ENCODE peak calls at places on chromosomes 11 and 22, in ten cellular contexts. One of them, this sample, is unnamed.
A peak's percentile ranks its signal among the peaks of the same experiment; 100 is the strongest.

GRCh38 chr11:45660717-45661416 is 4.6 kb downstream of the CHST1 start:
- DNase-seq in fibroblast of the aortic adventitia: no peak
- DNase-seq in heart left ventricle: no peak
- DNase-seq in activated CD8-positive, alpha-beta memory T cell treated with anti-CD3 and anti-CD28 coated beads for 48 hours: no peak
- DNase-seq in amniotic stem cell: no peak
- DNase-seq in nephron progenitor cell: no peak
- DNase-seq in AG20443: no peak
- DNase-seq in GM23338: peak; percentile 55
- DNase-seq in stimulated activated CD4-positive, alpha-beta T cell treated with anti-CD3 and anti-CD28 coated beads, Interleukin-4, amount 100 ng/mL, for 48 hours: no peak
- DNase-seq in NK-92 treated with Interleukin-12 subunit alpha and Interleukin-12 subunit beta, amount 100 ng/mL, for 24 hours: no peak
- DNase-seq in this sample: no peak

GRCh38 chr11:15692739-15693138 is 578.0 kb downstream of the INSC start:
- DNase-seq in AG20443: no peak
- DNase-seq in stimulated activated CD4-positive, alpha-beta T cell treated with anti-CD3 and anti-CD28 coated beads, Interleukin-4, amount 100 ng/mL, for 48 hours: no peak
- DNase-seq in activated CD8-positive, alpha-beta memory T cell treated with anti-CD3 and anti-CD28 coated beads for 48 hours: no peak
- DNase-seq in GM23338: no peak
- DNase-seq in nephron progenitor cell: no peak
- DNase-seq in heart left ventricle: no peak
- DNase-seq in NK-92 treated with Interleukin-12 subunit alpha and Interleukin-12 subunit beta, amount 100 ng/mL, for 24 hours: peak; percentile 42
- DNase-seq in amniotic stem cell: no peak
- DNase-seq in fibroblast of the aortic adventitia: no peak
- DNase-seq in this sample: no peak

GRCh38 chr11:61480936-61481335 is 27.6 kb upstream of the LRRC10B start:
- DNase-seq in GM23338: peak; percentile 91
- DNase-seq in fibroblast of the aortic adventitia: no peak
- DNase-seq in NK-92 treated with Interleukin-12 subunit alpha and Interleukin-12 subunit beta, amount 100 ng/mL, for 24 hours: no peak
- DNase-seq in heart left ventricle: peak; percentile 46
- DNase-seq in stimulated activated CD4-positive, alpha-beta T cell treated with anti-CD3 and anti-CD28 coated beads, Interleukin-4, amount 100 ng/mL, for 48 hours: no peak
- DNase-seq in nephron progenitor cell: peak; percentile 89
- DNase-seq in AG20443: no peak
- DNase-seq in activated CD8-positive, alpha-beta memory T cell treated with anti-CD3 and anti-CD28 coated beads for 48 hours: no peak
- DNase-seq in amniotic stem cell: no peak
- DNase-seq in this sample: no peak

GRCh38 chr11:73473252-73473651 is 97.1 kb downstream of the RELT start:
- DNase-seq in AG20443: no peak
- DNase-seq in NK-92 treated with Interleukin-12 subunit alpha and Interleukin-12 subunit beta, amount 100 ng/mL, for 24 hours: no peak
- DNase-seq in stimulated activated CD4-positive, alpha-beta T cell treated with anti-CD3 and anti-CD28 coated beads, Interleukin-4, amount 100 ng/mL, for 48 hours: no peak
- DNase-seq in nephron progenitor cell: no peak
- DNase-seq in heart left ventricle: no peak
- DNase-seq in GM23338: no peak
- DNase-seq in fibroblast of the aortic adventitia: no peak
- DNase-seq in activated CD8-positive, alpha-beta memory T cell treated with anti-CD3 and anti-CD28 coated beads for 48 hours: no peak
- DNase-seq in amniotic stem cell: no peak
- DNase-seq in this sample: no peak

GRCh38 chr22:50015451-50016307 is 3.1 kb upstream of the IL17REL start:
- DNase-seq in NK-92 treated with Interleukin-12 subunit alpha and Interleukin-12 subunit beta, amount 100 ng/mL, for 24 hours: no peak
- DNase-seq in AG20443: no peak
- DNase-seq in amniotic stem cell: no peak
- DNase-seq in GM23338: no peak
- DNase-seq in fibroblast of the aortic adventitia: no peak
- DNase-seq in stimulated activated CD4-positive, alpha-beta T cell treated with anti-CD3 and anti-CD28 coated beads, Interleukin-4, amount 100 ng/mL, for 48 hours: no peak
- DNase-seq in nephron progenitor cell: peak; percentile 8
- DNase-seq in heart left ventricle: no peak
- DNase-seq in activated CD8-positive, alpha-beta memory T cell treated with anti-CD3 and anti-CD28 coated beads for 48 hours: no peak
- DNase-seq in this sample: no peak

GRCh38 chr22:38240734-38241252 is 32.0 kb downstream of the TMEM184B start:
- DNase-seq in fibroblast of the aortic adventitia: peak; percentile 86
- DNase-seq in AG20443: peak; percentile 68
- DNase-seq in stimulated activated CD4-positive, alpha-beta T cell treated with anti-CD3 and anti-CD28 coated beads, Interleukin-4, amount 100 ng/mL, for 48 hours: no peak
- DNase-seq in GM23338: peak; percentile 86
- DNase-seq in amniotic stem cell: peak; percentile 87
- DNase-seq in activated CD8-positive, alpha-beta memory T cell treated with anti-CD3 and anti-CD28 coated beads for 48 hours: no peak
- DNase-seq in heart left ventricle: no peak
- DNase-seq in nephron progenitor cell: no peak
- DNase-seq in NK-92 treated with Interleukin-12 subunit alpha and Interleukin-12 subunit beta, amount 100 ng/mL, for 24 hours: no peak
- DNase-seq in this sample: peak; percentile 77

GRCh38 chr22:35739642-35740041 is 22.0 kb downstream of the APOL5 start:
- DNase-seq in GM23338: peak; percentile 50
- DNase-seq in stimulated activated CD4-positive, alpha-beta T cell treated with anti-CD3 and anti-CD28 coated beads, Interleukin-4, amount 100 ng/mL, for 48 hours: no peak
- DNase-seq in NK-92 treated with Interleukin-12 subunit alpha and Interleukin-12 subunit beta, amount 100 ng/mL, for 24 hours: no peak
- DNase-seq in fibroblast of the aortic adventitia: peak; percentile 51
- DNase-seq in nephron progenitor cell: no peak
- DNase-seq in activated CD8-positive, alpha-beta memory T cell treated with anti-CD3 and anti-CD28 coated beads for 48 hours: no peak
- DNase-seq in AG20443: no peak
- DNase-seq in heart left ventricle: no peak
- DNase-seq in amniotic stem cell: no peak
- DNase-seq in this sample: no peak

GRCh38 chr11:110159491-110159890 is 66.3 kb downstream of the ZC3H12C start:
- DNase-seq in AG20443: no peak
- DNase-seq in NK-92 treated with Interleukin-12 subunit alpha and Interleukin-12 subunit beta, amount 100 ng/mL, for 24 hours: no peak
- DNase-seq in fibroblast of the aortic adventitia: no peak
- DNase-seq in nephron progenitor cell: no peak
- DNase-seq in activated CD8-positive, alpha-beta memory T cell treated with anti-CD3 and anti-CD28 coated beads for 48 hours: no peak
- DNase-seq in heart left ventricle: no peak
- DNase-seq in amniotic stem cell: no peak
- DNase-seq in stimulated activated CD4-positive, alpha-beta T cell treated with anti-CD3 and anti-CD28 coated beads, Interleukin-4, amount 100 ng/mL, for 48 hours: no peak
- DNase-seq in GM23338: no peak
- DNase-seq in this sample: no peak

GRCh38 chr11:10418259-10418949 is 36.7 kb upstream of the AMPD3 start:
- DNase-seq in fibroblast of the aortic adventitia: peak; percentile 58
- DNase-seq in stimulated activated CD4-positive, alpha-beta T cell treated with anti-CD3 and anti-CD28 coated beads, Interleukin-4, amount 100 ng/mL, for 48 hours: no peak
- DNase-seq in heart left ventricle: no peak
- DNase-seq in AG20443: peak; percentile 60
- DNase-seq in nephron progenitor cell: no peak
- DNase-seq in amniotic stem cell: no peak
- DNase-seq in activated CD8-positive, alpha-beta memory T cell treated with anti-CD3 and anti-CD28 coated beads for 48 hours: no peak
- DNase-seq in GM23338: no peak
- DNase-seq in NK-92 treated with Interleukin-12 subunit alpha and Interleukin-12 subunit beta, amount 100 ng/mL, for 24 hours: no peak
- DNase-seq in this sample: no peak

GRCh38 chr22:27238935-27239510 is 562.5 kb downstream of the MN1 start:
- DNase-seq in fibroblast of the aortic adventitia: peak; percentile 99
- DNase-seq in activated CD8-positive, alpha-beta memory T cell treated with anti-CD3 and anti-CD28 coated beads for 48 hours: no peak
- DNase-seq in amniotic stem cell: peak; percentile 54
- DNase-seq in GM23338: no peak
- DNase-seq in stimulated activated CD4-positive, alpha-beta T cell treated with anti-CD3 and anti-CD28 coated beads, Interleukin-4, amount 100 ng/mL, for 48 hours: no peak
- DNase-seq in nephron progenitor cell: peak; percentile 48
- DNase-seq in NK-92 treated with Interleukin-12 subunit alpha and Interleukin-12 subunit beta, amount 100 ng/mL, for 24 hours: no peak
- DNase-seq in AG20443: peak; percentile 91
- DNase-seq in heart left ventricle: peak; percentile 91
- DNase-seq in this sample: peak; percentile 81

GRCh38 chr11:119065369-119065768 is 2.2 kb upstream of the VPS11 start:
- DNase-seq in activated CD8-positive, alpha-beta memory T cell treated with anti-CD3 and anti-CD28 coated beads for 48 hours: no peak
- DNase-seq in heart left ventricle: peak; percentile 3
- DNase-seq in NK-92 treated with Interleukin-12 subunit alpha and Interleukin-12 subunit beta, amount 100 ng/mL, for 24 hours: no peak
- DNase-seq in stimulated activated CD4-positive, alpha-beta T cell treated with anti-CD3 and anti-CD28 coated beads, Interleukin-4, amount 100 ng/mL, for 48 hours: no peak
- DNase-seq in AG20443: peak; percentile 25
- DNase-seq in fibroblast of the aortic adventitia: peak; percentile 36
- DNase-seq in GM23338: peak; percentile 71
- DNase-seq in nephron progenitor cell: no peak
- DNase-seq in amniotic stem cell: no peak
- DNase-seq in this sample: no peak

GRCh38 chr11:76327223-76327622 is 53.7 kb downstream of the THAP12 start:
- DNase-seq in GM23338: no peak
- DNase-seq in amniotic stem cell: no peak
- DNase-seq in nephron progenitor cell: no peak
- DNase-seq in activated CD8-positive, alpha-beta memory T cell treated with anti-CD3 and anti-CD28 coated beads for 48 hours: no peak
- DNase-seq in heart left ventricle: no peak
- DNase-seq in AG20443: no peak
- DNase-seq in NK-92 treated with Interleukin-12 subunit alpha and Interleukin-12 subunit beta, amount 100 ng/mL, for 24 hours: no peak
- DNase-seq in stimulated activated CD4-positive, alpha-beta T cell treated with anti-CD3 and anti-CD28 coated beads, Interleukin-4, amount 100 ng/mL, for 48 hours: no peak
- DNase-seq in fibroblast of the aortic adventitia: peak; percentile 32
- DNase-seq in this sample: no peak

GRCh38 chr11:100672483-100673038 is 14.5 kb upstream of the ARHGAP42 start:
- DNase-seq in fibroblast of the aortic adventitia: no peak
- DNase-seq in heart left ventricle: no peak
- DNase-seq in AG20443: no peak
- DNase-seq in activated CD8-positive, alpha-beta memory T cell treated with anti-CD3 and anti-CD28 coated beads for 48 hours: no peak
- DNase-seq in nephron progenitor cell: no peak
- DNase-seq in stimulated activated CD4-positive, alpha-beta T cell treated with anti-CD3 and anti-CD28 coated beads, Interleukin-4, amount 100 ng/mL, for 48 hours: no peak
- DNase-seq in GM23338: no peak
- DNase-seq in NK-92 treated with Interleukin-12 subunit alpha and Interleukin-12 subunit beta, amount 100 ng/mL, for 24 hours: no peak
- DNase-seq in amniotic stem cell: no peak
- DNase-seq in this sample: no peak

GRCh38 chr11:7351228-7351627 is 99.5 kb downstream of the SYT9 start:
- DNase-seq in AG20443: no peak
- DNase-seq in fibroblast of the aortic adventitia: no peak
- DNase-seq in activated CD8-positive, alpha-beta memory T cell treated with anti-CD3 and anti-CD28 coated beads for 48 hours: no peak
- DNase-seq in heart left ventricle: no peak
- DNase-seq in NK-92 treated with Interleukin-12 subunit alpha and Interleukin-12 subunit beta, amount 100 ng/mL, for 24 hours: no peak
- DNase-seq in nephron progenitor cell: no peak
- DNase-seq in stimulated activated CD4-positive, alpha-beta T cell treated with anti-CD3 and anti-CD28 coated beads, Interleukin-4, amount 100 ng/mL, for 48 hours: no peak
- DNase-seq in amniotic stem cell: no peak
- DNase-seq in GM23338: no peak
- DNase-seq in this sample: no peak

GRCh38 chr11:124745270-124745834 is 5.6 kb downstream of the NRGN start:
- DNase-seq in fibroblast of the aortic adventitia: no peak
- DNase-seq in nephron progenitor cell: no peak
- DNase-seq in activated CD8-positive, alpha-beta memory T cell treated with anti-CD3 and anti-CD28 coated beads for 48 hours: no peak
- DNase-seq in NK-92 treated with Interleukin-12 subunit alpha and Interleukin-12 subunit beta, amount 100 ng/mL, for 24 hours: no peak
- DNase-seq in stimulated activated CD4-positive, alpha-beta T cell treated with anti-CD3 and anti-CD28 coated beads, Interleukin-4, amount 100 ng/mL, for 48 hours: no peak
- DNase-seq in GM23338: no peak
- DNase-seq in heart left ventricle: no peak
- DNase-seq in amniotic stem cell: no peak
- DNase-seq in AG20443: no peak
- DNase-seq in this sample: no peak

GRCh38 chr22:43883012-43883661 is 8.7 kb downstream of the PNPLA5 start:
- DNase-seq in AG20443: peak; percentile 68
- DNase-seq in heart left ventricle: no peak
- DNase-seq in fibroblast of the aortic adventitia: peak; percentile 68
- DNase-seq in stimulated activated CD4-positive, alpha-beta T cell treated with anti-CD3 and anti-CD28 coated beads, Interleukin-4, amount 100 ng/mL, for 48 hours: peak; percentile 46
- DNase-seq in nephron progenitor cell: peak; percentile 73
- DNase-seq in amniotic stem cell: peak; percentile 44
- DNase-seq in GM23338: peak; percentile 96
- DNase-seq in NK-92 treated with Interleukin-12 subunit alpha and Interleukin-12 subunit beta, amount 100 ng/mL, for 24 hours: no peak
- DNase-seq in activated CD8-positive, alpha-beta memory T cell treated with anti-CD3 and anti-CD28 coated beads for 48 hours: peak; percentile 36
- DNase-seq in this sample: no peak

GRCh38 chr11:133064152-133064877 is 468.0 kb downstream of the OPCML start:
- DNase-seq in AG20443: peak; percentile 93
- DNase-seq in fibroblast of the aortic adventitia: peak; percentile 1
- DNase-seq in activated CD8-positive, alpha-beta memory T cell treated with anti-CD3 and anti-CD28 coated beads for 48 hours: no peak
- DNase-seq in stimulated activated CD4-positive, alpha-beta T cell treated with anti-CD3 and anti-CD28 coated beads, Interleukin-4, amount 100 ng/mL, for 48 hours: peak; percentile 5
- DNase-seq in GM23338: peak; percentile 94
- DNase-seq in amniotic stem cell: peak; percentile 56
- DNase-seq in NK-92 treated with Interleukin-12 subunit alpha and Interleukin-12 subunit beta, amount 100 ng/mL, for 24 hours: no peak
- DNase-seq in heart left ventricle: peak; percentile 85
- DNase-seq in nephron progenitor cell: peak; percentile 89
- DNase-seq in this sample: no peak

This sample was measured in HS-5.